ENCODE peak calls at places on chromosomes 13 and 19, in four cellular contexts. U is M059J, B is midbrain, G is NCI-H460. O is an unnamed sample.

GRCh38 chr13:30158774-30159445 is 148.4 kb downstream of the KATNAL1 start:
- DNase-seq in B (no peak), G (no peak), U (peak), O (no peak)

GRCh38 chr19:31066385-31066784 is 282.9 kb downstream of the TSHZ3 start:
- DNase-seq in U (peak), B (no peak), G (no peak), O (no peak)

GRCh38 chr19:58374200-58374599 is 6.6 kb downstream of the ZNF837 start:
- DNase-seq in G (no peak), B (no peak), U (no peak), O (no peak)

GRCh38 chr19:18672606-18673337 is 10.7 kb upstream of the CRTC1 start:
- DNase-seq in B (peak), U (peak), G (no peak), O (no peak)

GRCh38 chr13:47678201-47678963 is 322.7 kb downstream of the SUCLA2 start:
- DNase-seq in B (no peak), G (no peak), U (no peak), O (no peak)

GRCh38 chr13:98474292-98474691 is 102.6 kb downstream of the STK24 start:
- DNase-seq in U (no peak), G (no peak), B (no peak), O (no peak)

GRCh38 chr13:27425918-27426630 is 1.7 kb downstream of the GTF3A start:
- DNase-seq in G (peak), B (peak), U (peak), O (peak)

GRCh38 chr19:35262101-35262761 is 6.5 kb upstream of the USF2 start:
- DNase-seq in B (no peak), U (peak), G (no peak), O (no peak)

GRCh38 chr13:110329798-110330461 is 22.8 kb downstream of the COL4A2 start:
- DNase-seq in U (peak), B (no peak), G (no peak), O (no peak)

GRCh38 chr13:34223984-34224383 is 406.0 kb downstream of the RFC3 start:
- DNase-seq in G (no peak), B (no peak), U (peak), O (no peak)

GRCh38 chr13:110179116-110179857 is 127.7 kb downstream of the COL4A1 start:
- DNase-seq in U (peak), B (no peak), G (no peak), O (no peak)

GRCh38 chr19:57754091-57754673 is 7.6 kb downstream of the ZNF776 start:
- DNase-seq in U (no peak), B (no peak), G (no peak), O (no peak)